ENCODE peak calls at places on chromosomes 12 and 14, in four cellular contexts. One of them, this sample, is unnamed.

GRCh38 chr12:100043657-100044056 is 58.9 kb upstream of the ANKS1B start:
- DNase-seq in AG10803: no peak
- DNase-seq in lower lobe of right lung: no peak
- DNase-seq in AG09309: no peak
- DNase-seq in this sample: no peak

GRCh38 chr14:51479584-51480305 is 172.0 kb upstream of the FRMD6 start:
- DNase-seq in AG10803: peak
- DNase-seq in lower lobe of right lung: no peak
- DNase-seq in AG09309: no peak
- DNase-seq in this sample: no peak

GRCh38 chr14:27845241-27845850 is 921.2 kb upstream of the FOXG1 start:
- DNase-seq in AG10803: no peak
- DNase-seq in lower lobe of right lung: peak
- DNase-seq in AG09309: no peak
- DNase-seq in this sample: no peak

GRCh38 chr14:93092606-93093556 is 22.8 kb downstream of the ITPK1 start:
- DNase-seq in AG10803: no peak
- DNase-seq in lower lobe of right lung: no peak
- DNase-seq in AG09309: no peak
- DNase-seq in this sample: peak

GRCh38 chr14:84442481-84442880 is 1087.5 kb upstream of the FLRT2 start:
- DNase-seq in AG10803: no peak
- DNase-seq in lower lobe of right lung: no peak
- DNase-seq in AG09309: no peak
- DNase-seq in this sample: no peak

GRCh38 chr14:61468063-61468825 is 146.9 kb downstream of the PRKCH start:
- DNase-seq in AG10803: no peak
- DNase-seq in lower lobe of right lung: no peak
- DNase-seq in AG09309: no peak
- DNase-seq in this sample: no peak

GRCh38 chr12:123713398-123714301 is 1.5 kb downstream of the ATP6V0A2 start:
- DNase-seq in AG10803: peak
- DNase-seq in lower lobe of right lung: no peak
- DNase-seq in AG09309: no peak
- DNase-seq in this sample: peak

GRCh38 chr14:31461545-31461944 is 4.2 kb upstream of the DTD2 start:
- DNase-seq in AG10803: no peak
- DNase-seq in lower lobe of right lung: no peak
- DNase-seq in AG09309: no peak
- DNase-seq in this sample: no peak

GRCh38 chr12:54132979-54133378 is 55.8 kb downstream of the SMUG1 start:
- DNase-seq in AG10803: no peak
- DNase-seq in lower lobe of right lung: no peak
- DNase-seq in AG09309: no peak
- DNase-seq in this sample: no peak

GRCh38 chr12:15806826-15807225 is 17.6 kb upstream of the EPS8 start:
- DNase-seq in AG10803: peak
- DNase-seq in lower lobe of right lung: no peak
- DNase-seq in AG09309: no peak
- DNase-seq in this sample: no peak

GRCh38 chr12:1821805-1822204 is 1.4 kb downstream of the LRTM2 start:
- DNase-seq in AG10803: no peak
- DNase-seq in lower lobe of right lung: no peak
- DNase-seq in AG09309: no peak
- DNase-seq in this sample: no peak

GRCh38 chr12:42299392-42300308 is 26.2 kb downstream of the ZCRB1 start:
- DNase-seq in AG10803: peak
- DNase-seq in lower lobe of right lung: no peak
- DNase-seq in AG09309: no peak
- DNase-seq in this sample: peak

GRCh38 chr12:49706351-49707126 is 666 bp downstream of the FMNL3 start:
- DNase-seq in AG10803: peak
- DNase-seq in lower lobe of right lung: peak
- DNase-seq in AG09309: no peak
- DNase-seq in this sample: no peak

GRCh38 chr12:115320967-115321366 is 637.0 kb upstream of the TBX3 start:
- DNase-seq in AG10803: no peak
- DNase-seq in lower lobe of right lung: no peak
- DNase-seq in AG09309: no peak
- DNase-seq in this sample: no peak

GRCh38 chr12:100221523-100221922 is 20.9 kb downstream of the ACTR6 start:
- DNase-seq in AG10803: no peak
- DNase-seq in lower lobe of right lung: no peak
- DNase-seq in AG09309: no peak
- DNase-seq in this sample: no peak

GRCh38 chr12:3032770-3033537 is 44.2 kb upstream of the TSPAN9 start:
- DNase-seq in AG10803: no peak
- DNase-seq in lower lobe of right lung: no peak
- DNase-seq in AG09309: no peak
- DNase-seq in this sample: no peak

GRCh38 chr14:93207468-93208308 is 632 bp downstream of the UBR7 start:
- DNase-seq in AG10803: peak
- DNase-seq in lower lobe of right lung: no peak
- DNase-seq in AG09309: no peak
- DNase-seq in this sample: peak

GRCh38 chr12:13534645-13535398 is 338.3 kb downstream of the EMP1 start:
- DNase-seq in AG10803: peak
- DNase-seq in lower lobe of right lung: peak
- DNase-seq in AG09309: no peak
- DNase-seq in this sample: peak

GRCh38 chr12:85979641-85980040 is 105.5 kb downstream of the NTS start:
- DNase-seq in AG10803: no peak
- DNase-seq in lower lobe of right lung: no peak
- DNase-seq in AG09309: no peak
- DNase-seq in this sample: no peak

GRCh38 chr14:31449971-31450610 is 7.2 kb downstream of the DTD2 start:
- DNase-seq in AG10803: peak
- DNase-seq in lower lobe of right lung: no peak
- DNase-seq in AG09309: no peak
- DNase-seq in this sample: peak

GRCh38 chr12:91180577-91180976 is 2.0 kb downstream of the DCN start:
- DNase-seq in AG10803: peak
- DNase-seq in lower lobe of right lung: no peak
- DNase-seq in AG09309: peak
- DNase-seq in this sample: no peak

GRCh38 chr12:75818863-75819262 is 212.7 kb downstream of the PHLDA1 start:
- DNase-seq in AG10803: peak
- DNase-seq in lower lobe of right lung: no peak
- DNase-seq in AG09309: no peak
- DNase-seq in this sample: no peak

GRCh38 chr12:21828111-21828775 is 53.7 kb upstream of the KCNJ8 start:
- DNase-seq in AG10803: peak
- DNase-seq in lower lobe of right lung: no peak
- DNase-seq in AG09309: no peak
- DNase-seq in this sample: no peak

GRCh38 chr12:79300199-79300568 is 390.6 kb downstream of the PAWR start:
- DNase-seq in AG10803: peak
- DNase-seq in lower lobe of right lung: no peak
- DNase-seq in AG09309: no peak
- DNase-seq in this sample: no peak

GRCh38 chr12:124938066-124938465 is 23.6 kb upstream of the UBC start:
- DNase-seq in AG10803: no peak
- DNase-seq in lower lobe of right lung: no peak
- DNase-seq in AG09309: no peak
- DNase-seq in this sample: no peak

GRCh38 chr12:112198120-112198733 is 72.9 kb downstream of the TRAFD1 start:
- DNase-seq in AG10803: peak
- DNase-seq in lower lobe of right lung: peak
- DNase-seq in AG09309: no peak
- DNase-seq in this sample: peak

GRCh38 chr14:102909911-102910310 is 12.6 kb upstream of the AMN start:
- DNase-seq in AG10803: no peak
- DNase-seq in lower lobe of right lung: no peak
- DNase-seq in AG09309: no peak
- DNase-seq in this sample: no peak

GRCh38 chr12:132764231-132764630 is 2.6 kb upstream of the ANKLE2 start:
- DNase-seq in AG10803: no peak
- DNase-seq in lower lobe of right lung: no peak
- DNase-seq in AG09309: no peak
- DNase-seq in this sample: no peak

GRCh38 chr12:2251485-2252179 is 198.8 kb downstream of the CACNA1C start:
- DNase-seq in AG10803: peak
- DNase-seq in lower lobe of right lung: no peak
- DNase-seq in AG09309: no peak
- DNase-seq in this sample: no peak

GRCh38 chr12:15629108-15629507 is 160.1 kb downstream of the EPS8 start:
- DNase-seq in AG10803: peak
- DNase-seq in lower lobe of right lung: no peak
- DNase-seq in AG09309: peak
- DNase-seq in this sample: no peak

GRCh38 chr14:21771671-21772070 is 98.1 kb upstream of the OR4E1 start:
- DNase-seq in AG10803: no peak
- DNase-seq in lower lobe of right lung: no peak
- DNase-seq in AG09309: no peak
- DNase-seq in this sample: no peak

GRCh38 chr14:57549765-57550420 is 56.2 kb upstream of the CCDC198 start:
- DNase-seq in AG10803: no peak
- DNase-seq in lower lobe of right lung: no peak
- DNase-seq in AG09309: no peak
- DNase-seq in this sample: no peak

GRCh38 chr12:89349814-89350213 is 2.5 kb downstream of the DUSP6 start:
- DNase-seq in AG10803: peak
- DNase-seq in lower lobe of right lung: no peak
- DNase-seq in AG09309: no peak
- DNase-seq in this sample: no peak

GRCh38 chr12:19704966-19705365 is 265.7 kb downstream of the AEBP2 start:
- DNase-seq in AG10803: peak
- DNase-seq in lower lobe of right lung: no peak
- DNase-seq in AG09309: no peak
- DNase-seq in this sample: no peak

GRCh38 chr12:19709889-19710288 is 270.6 kb downstream of the AEBP2 start:
- DNase-seq in AG10803: no peak
- DNase-seq in lower lobe of right lung: no peak
- DNase-seq in AG09309: no peak
- DNase-seq in this sample: no peak

GRCh38 chr12:19710811-19711793 is 271.8 kb downstream of the AEBP2 start:
- DNase-seq in AG10803: no peak
- DNase-seq in lower lobe of right lung: no peak
- DNase-seq in AG09309: no peak
- DNase-seq in this sample: no peak

GRCh38 chr12:19706936-19707335 is 267.6 kb downstream of the AEBP2 start:
- DNase-seq in AG10803: peak
- DNase-seq in lower lobe of right lung: no peak
- DNase-seq in AG09309: no peak
- DNase-seq in this sample: no peak

GRCh38 chr12:19707948-19708409 is 268.7 kb downstream of the AEBP2 start:
- DNase-seq in AG10803: peak
- DNase-seq in lower lobe of right lung: no peak
- DNase-seq in AG09309: no peak
- DNase-seq in this sample: no peak
- TF ChIP-seq CTCF in AG10803: peak
- TF ChIP-seq CTCF in lower lobe of right lung: no peak
- TF ChIP-seq CTCF in AG09309: peak
- TF ChIP-seq CTCF in this sample: no peak

GRCh38 chr14:55136868-55137785 is 8.1 kb downstream of the LGALS3 start:
- DNase-seq in AG10803: peak
- DNase-seq in lower lobe of right lung: no peak
- DNase-seq in AG09309: peak
- DNase-seq in this sample: no peak

GRCh38 chr14:55131782-55132181 is 2.7 kb downstream of the LGALS3 start:
- DNase-seq in AG10803: peak
- DNase-seq in lower lobe of right lung: no peak
- DNase-seq in AG09309: no peak
- DNase-seq in this sample: no peak

GRCh38 chr14:55130194-55130550 is 1.1 kb downstream of the LGALS3 start:
- DNase-seq in AG10803: peak
- DNase-seq in lower lobe of right lung: no peak
- DNase-seq in AG09309: no peak
- DNase-seq in this sample: no peak

GRCh38 chr14:55136241-55136640 is 7.2 kb downstream of the LGALS3 start:
- DNase-seq in AG10803: peak
- DNase-seq in lower lobe of right lung: no peak
- DNase-seq in AG09309: no peak
- DNase-seq in this sample: no peak

GRCh38 chr14:55133416-55133815 is 4.4 kb downstream of the LGALS3 start:
- DNase-seq in AG10803: no peak
- DNase-seq in lower lobe of right lung: no peak
- DNase-seq in AG09309: no peak
- DNase-seq in this sample: no peak
- TF ChIP-seq CTCF in AG10803: no peak
- TF ChIP-seq CTCF in lower lobe of right lung: no peak
- TF ChIP-seq CTCF in AG09309: peak
- TF ChIP-seq CTCF in this sample: no peak

GRCh38 chr14:100905166-100905565 is 1.6 kb upstream of the RTL1 start:
- DNase-seq in AG10803: no peak
- DNase-seq in lower lobe of right lung: no peak
- DNase-seq in AG09309: no peak
- DNase-seq in this sample: peak

GRCh38 chr14:100907240-100907639 is 3.7 kb upstream of the RTL1 start:
- DNase-seq in AG10803: no peak
- DNase-seq in lower lobe of right lung: no peak
- DNase-seq in AG09309: no peak
- DNase-seq in this sample: peak

GRCh38 chr14:100903672-100904185 is at the start of gene RTL1:
- DNase-seq in AG10803: no peak
- DNase-seq in lower lobe of right lung: no peak
- DNase-seq in AG09309: no peak
- DNase-seq in this sample: peak

GRCh38 chr14:100904307-100905019 is 941 bp upstream of the RTL1 start:
- DNase-seq in AG10803: no peak
- DNase-seq in lower lobe of right lung: peak
- DNase-seq in AG09309: no peak
- DNase-seq in this sample: peak

GRCh38 chr14:100906420-100906819 is 2.9 kb upstream of the RTL1 start:
- DNase-seq in AG10803: no peak
- DNase-seq in lower lobe of right lung: peak
- DNase-seq in AG09309: no peak
- DNase-seq in this sample: peak
- TF ChIP-seq CTCF in AG10803: no peak
- TF ChIP-seq CTCF in lower lobe of right lung: no peak
- TF ChIP-seq CTCF in AG09309: no peak
- TF ChIP-seq CTCF in this sample: peak

DNA sequence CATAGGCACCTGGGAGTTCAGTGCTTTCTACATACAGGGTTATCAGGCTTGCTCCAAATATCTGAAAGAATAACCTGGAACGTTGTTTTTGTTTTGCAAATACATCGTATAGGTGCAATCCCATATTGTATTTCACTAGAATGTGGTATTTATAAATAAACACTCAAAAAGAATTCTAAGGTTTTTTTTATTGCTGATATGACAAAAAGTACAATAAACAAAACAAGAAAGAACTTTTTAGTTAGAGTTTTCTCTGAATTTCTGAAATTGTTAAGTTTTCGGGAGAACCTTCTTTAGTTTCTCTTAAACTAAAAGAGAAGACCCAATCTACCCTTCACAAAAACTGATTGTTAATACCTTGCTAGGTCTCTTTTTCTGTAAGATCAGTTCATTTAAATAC is 225.8 kb downstream of the CCDC59 start:
- DNase-seq in AG10803: no peak
- DNase-seq in lower lobe of right lung: no peak
- DNase-seq in AG09309: no peak
- DNase-seq in this sample: no peak
- TF ChIP-seq CTCF in AG10803: no peak
- TF ChIP-seq CTCF in lower lobe of right lung: no peak
- TF ChIP-seq CTCF in AG09309: no peak
- TF ChIP-seq CTCF in this sample: no peak

GRCh38 chr12:77107121-77107520 is 41.8 kb upstream of the E2F7 start:
- DNase-seq in AG10803: no peak
- DNase-seq in lower lobe of right lung: no peak
- DNase-seq in AG09309: no peak
- DNase-seq in this sample: no peak
- TF ChIP-seq CTCF in AG10803: no peak
- TF ChIP-seq CTCF in lower lobe of right lung: no peak
- TF ChIP-seq CTCF in AG09309: no peak
- TF ChIP-seq CTCF in this sample: no peak

This sample was measured in GM13977.